ENCODE peak calls at places on chromosome 5, in nine cellular contexts. O is activated CD4-positive, alpha-beta T cell treated with anti-CD3 and anti-CD28 coated beads, Interleukin-2, amount 50 U/mL, for 1 hour; N is fibroblast of lung; L is HL-60; G is endodermal cell; E is mammary epithelial cell; X is RWPE1; B is stimulated activated CD4-positive, alpha-beta T cell treated with anti-CD3 and anti-CD28 coated beads, TNF-alpha, amount 100 ng/mL, for 1 hour; F is Peyer's patch. P is an unnamed sample.

GRCh38 chr5:155008669-155009068 is 4.9 kb upstream of the KIF4B start:
- DNase-seq in O (no peak), N (no peak), L (no peak), G (no peak), E (no peak), X (no peak), B (no peak), F (no peak), P (no peak)

GRCh38 chr5:177478711-177479646 is 5.5 kb upstream of the DBN1 start:
- DNase-seq in O (no peak), N (peak), L (peak), G (peak), E (no peak), X (no peak), B (no peak), F (peak), P (peak)

GRCh38 chr5:94481059-94481458 is 137.3 kb downstream of the KIAA0825 start:
- DNase-seq in O (no peak), N (no peak), L (no peak), G (no peak), E (no peak), X (no peak), B (no peak), F (no peak), P (no peak)

GRCh38 chr5:169121631-169122420 is 179.1 kb downstream of the SLIT3 start:
- DNase-seq in O (no peak), N (no peak), L (no peak), G (no peak), E (no peak), X (no peak), B (no peak), F (no peak), P (peak)

GRCh38 chr5:178582291-178582690 is 7.9 kb downstream of the COL23A1 start:
- DNase-seq in O (no peak), N (no peak), L (no peak), G (no peak), E (no peak), X (no peak), B (no peak), F (no peak), P (no peak)

GRCh38 chr5:96775689-96776088 is 32.1 kb downstream of the ERAP1 start:
- DNase-seq in O (no peak), N (no peak), L (no peak), G (no peak), E (no peak), X (no peak), B (no peak), F (no peak), P (no peak)

GRCh38 chr5:112933651-112934365 is 11.8 kb upstream of the REEP5 start:
- DNase-seq in O (no peak), N (peak), L (no peak), G (no peak), E (peak), X (no peak), B (no peak), F (no peak), P (peak)

GRCh38 chr5:133297293-133297692 is 245.5 kb downstream of the HSPA4 start:
- DNase-seq in O (no peak), N (no peak), L (no peak), G (no peak), E (no peak), X (no peak), B (no peak), F (no peak), P (no peak)

GRCh38 chr5:16777432-16777831 is 158.7 kb downstream of the MYO10 start:
- DNase-seq in O (no peak), N (no peak), L (no peak), G (no peak), E (no peak), X (no peak), B (no peak), F (no peak), P (no peak)

GRCh38 chr5:159759791-159760300 is 156.4 kb upstream of the ADRA1B start:
- DNase-seq in O (no peak), N (no peak), L (no peak), G (no peak), E (no peak), X (no peak), B (no peak), F (no peak), P (peak)

GRCh38 chr5:150161242-150162141 is 5.1 kb upstream of the CDX1 start:
- DNase-seq in O (peak), N (peak), L (no peak), G (peak), E (peak), X (peak), B (peak), F (peak), P (peak)

GRCh38 chr5:33608476-33609026 is 167.8 kb downstream of the TARS1 start:
- DNase-seq in O (no peak), N (peak), L (no peak), G (peak), E (no peak), X (no peak), B (no peak), F (no peak), P (no peak)

GRCh38 chr5:19837536-19838179 is 150.3 kb downstream of the CDH18 start:
- DNase-seq in O (no peak), N (peak), L (no peak), G (no peak), E (peak), X (no peak), B (no peak), F (no peak), P (peak)